ENCODE peak calls at places on chromosome 1, in seven cellular contexts. One of them, this sample, is unnamed.

GRCh38 chr1:69082312-69082711 is 485.4 kb upstream of the LRRC7 start:
- DNase-seq in activated naive CD4-positive, alpha-beta T cell treated with Interleukin-2 at 50 U/mL for 16 hours: no peak
- DNase-seq in CD14-positive monocyte: no peak
- DNase-seq in BE2C: no peak
- DNase-seq in stimulated activated effector memory CD8-positive, alpha-beta T cell treated with anti-CD3 and anti-CD28 coated beads, Interleukin-12 subunit alpha, Interleukin-12 subunit beta, amount 100 ng/mL, for 72 hours: no peak
- DNase-seq in mucosa of gallbladder: no peak
- DNase-seq in NCI-H1092: no peak
- DNase-seq in this sample: no peak

GRCh38 chr1:212979340-212980122 is 29.2 kb downstream of the VASH2 start:
- DNase-seq in CD14-positive monocyte: no peak
- DNase-seq in mucosa of gallbladder: no peak
- DNase-seq in BE2C: no peak
- DNase-seq in NCI-H1092: no peak
- DNase-seq in stimulated activated effector memory CD8-positive, alpha-beta T cell treated with anti-CD3 and anti-CD28 coated beads, Interleukin-12 subunit alpha, Interleukin-12 subunit beta, amount 100 ng/mL, for 72 hours: no peak
- DNase-seq in activated naive CD4-positive, alpha-beta T cell treated with Interleukin-2 at 50 U/mL for 16 hours: peak
- DNase-seq in this sample: no peak

GRCh38 chr1:22975694-22976093 is 3.0 kb upstream of the LACTBL1 start:
- DNase-seq in stimulated activated effector memory CD8-positive, alpha-beta T cell treated with anti-CD3 and anti-CD28 coated beads, Interleukin-12 subunit alpha, Interleukin-12 subunit beta, amount 100 ng/mL, for 72 hours: no peak
- DNase-seq in NCI-H1092: no peak
- DNase-seq in BE2C: no peak
- DNase-seq in mucosa of gallbladder: no peak
- DNase-seq in activated naive CD4-positive, alpha-beta T cell treated with Interleukin-2 at 50 U/mL for 16 hours: no peak
- DNase-seq in CD14-positive monocyte: no peak
- DNase-seq in this sample: no peak

GRCh38 chr1:26378088-26378878 is 5.7 kb upstream of the ZNF683 start:
- DNase-seq in activated naive CD4-positive, alpha-beta T cell treated with Interleukin-2 at 50 U/mL for 16 hours: peak
- DNase-seq in CD14-positive monocyte: no peak
- DNase-seq in NCI-H1092: no peak
- DNase-seq in stimulated activated effector memory CD8-positive, alpha-beta T cell treated with anti-CD3 and anti-CD28 coated beads, Interleukin-12 subunit alpha, Interleukin-12 subunit beta, amount 100 ng/mL, for 72 hours: peak
- DNase-seq in mucosa of gallbladder: no peak
- DNase-seq in BE2C: no peak
- DNase-seq in this sample: no peak

GRCh38 chr1:43582162-43582566 is 51.5 kb downstream of the PTPRF start:
- DNase-seq in mucosa of gallbladder: peak
- DNase-seq in activated naive CD4-positive, alpha-beta T cell treated with Interleukin-2 at 50 U/mL for 16 hours: peak
- DNase-seq in NCI-H1092: no peak
- DNase-seq in stimulated activated effector memory CD8-positive, alpha-beta T cell treated with anti-CD3 and anti-CD28 coated beads, Interleukin-12 subunit alpha, Interleukin-12 subunit beta, amount 100 ng/mL, for 72 hours: peak
- DNase-seq in CD14-positive monocyte: no peak
- DNase-seq in BE2C: peak
- DNase-seq in this sample: peak

GRCh38 chr1:150024156-150024555 is 13.6 kb upstream of the OTUD7B start:
- DNase-seq in CD14-positive monocyte: no peak
- DNase-seq in stimulated activated effector memory CD8-positive, alpha-beta T cell treated with anti-CD3 and anti-CD28 coated beads, Interleukin-12 subunit alpha, Interleukin-12 subunit beta, amount 100 ng/mL, for 72 hours: no peak
- DNase-seq in NCI-H1092: no peak
- DNase-seq in mucosa of gallbladder: no peak
- DNase-seq in activated naive CD4-positive, alpha-beta T cell treated with Interleukin-2 at 50 U/mL for 16 hours: no peak
- DNase-seq in BE2C: no peak
- DNase-seq in this sample: no peak

GRCh38 chr1:228038387-228039005 is 31.7 kb downstream of the WNT3A start:
- DNase-seq in BE2C: no peak
- DNase-seq in CD14-positive monocyte: no peak
- DNase-seq in mucosa of gallbladder: no peak
- DNase-seq in activated naive CD4-positive, alpha-beta T cell treated with Interleukin-2 at 50 U/mL for 16 hours: no peak
- DNase-seq in NCI-H1092: no peak
- DNase-seq in stimulated activated effector memory CD8-positive, alpha-beta T cell treated with anti-CD3 and anti-CD28 coated beads, Interleukin-12 subunit alpha, Interleukin-12 subunit beta, amount 100 ng/mL, for 72 hours: no peak
- DNase-seq in this sample: no peak

GRCh38 chr1:238340989-238341388 is 450.3 kb upstream of the ZP4 start:
- DNase-seq in mucosa of gallbladder: no peak
- DNase-seq in activated naive CD4-positive, alpha-beta T cell treated with Interleukin-2 at 50 U/mL for 16 hours: no peak
- DNase-seq in CD14-positive monocyte: no peak
- DNase-seq in NCI-H1092: no peak
- DNase-seq in stimulated activated effector memory CD8-positive, alpha-beta T cell treated with anti-CD3 and anti-CD28 coated beads, Interleukin-12 subunit alpha, Interleukin-12 subunit beta, amount 100 ng/mL, for 72 hours: no peak
- DNase-seq in BE2C: no peak
- DNase-seq in this sample: no peak

GRCh38 chr1:4126731-4127594 is 226.9 kb upstream of the C1orf174 start:
- DNase-seq in NCI-H1092: no peak
- DNase-seq in CD14-positive monocyte: no peak
- DNase-seq in BE2C: no peak
- DNase-seq in stimulated activated effector memory CD8-positive, alpha-beta T cell treated with anti-CD3 and anti-CD28 coated beads, Interleukin-12 subunit alpha, Interleukin-12 subunit beta, amount 100 ng/mL, for 72 hours: no peak
- DNase-seq in activated naive CD4-positive, alpha-beta T cell treated with Interleukin-2 at 50 U/mL for 16 hours: no peak
- DNase-seq in mucosa of gallbladder: no peak
- DNase-seq in this sample: no peak